ENCODE peak calls at places on chromosomes 6 and 20, in eight cellular contexts. T, Y, A, O, V, I, W and D are unnamed samples.

GRCh38 chr6:133504761-133505160 is 263.6 kb downstream of the EYA4 start:
- DNase-seq in T (no peak), Y (no peak), A (peak; percentile 21), O (no peak), V (peak; percentile 51), I (no peak), W (no peak), D (no peak)

GRCh38 chr6:119096683-119097310 is 18.3 kb upstream of the FAM184A start:
- DNase-seq in T (no peak), Y (peak; percentile 9), A (peak; percentile 76), O (no peak), V (peak; percentile 26), I (no peak), W (no peak), D (no peak)

GRCh38 chr20:52869698-52870288 is 102.4 kb upstream of the TSHZ2 start:
- DNase-seq in T (no peak), Y (no peak), A (no peak), O (no peak), V (no peak), I (no peak), W (no peak), D (no peak)

GRCh38 chr20:40991181-40991889 is 37.3 kb upstream of the TOP1 start:
- DNase-seq in T (no peak), Y (peak; percentile 34), A (no peak), O (no peak), V (no peak), I (no peak), W (peak; percentile 85), D (peak; percentile 82)

GRCh38 chr20:19582782-19583181 is 175.3 kb upstream of the RIN2 start:
- DNase-seq in T (no peak), Y (no peak), A (no peak), O (no peak), V (no peak), I (no peak), W (no peak), D (no peak)

GRCh38 chr6:38477680-38478260 is 162.0 kb downstream of the BTBD9 start:
- DNase-seq in T (no peak), Y (no peak), A (no peak), O (no peak), V (peak; percentile 22), I (no peak), W (no peak), D (no peak)

GRCh38 chr6:12160350-12160749 is 129.8 kb upstream of the EDN1 start:
- DNase-seq in T (no peak), Y (peak; percentile 83), A (no peak), O (no peak), V (peak; percentile 65), I (no peak), W (no peak), D (no peak)

GRCh38 chr6:33763483-33763882 is 16.8 kb upstream of the IP6K3 start:
- DNase-seq in T (no peak), Y (no peak), A (no peak), O (no peak), V (no peak), I (no peak), W (no peak), D (no peak)

GRCh38 chr6:167420858-167421766 is 96.2 kb downstream of the TTLL2 start:
- DNase-seq in T (no peak), Y (no peak), A (no peak), O (peak; percentile 50), V (no peak), I (no peak), W (no peak), D (peak; percentile 45)

GRCh38 chr6:63452117-63452516 is 120.2 kb upstream of the LOC128125822 start:
- DNase-seq in T (no peak), Y (peak; percentile 14), A (no peak), O (no peak), V (no peak), I (no peak), W (no peak), D (no peak)

GRCh38 chr6:161393839-161394364 is 120.0 kb upstream of the AGPAT4 start:
- DNase-seq in T (peak; percentile 67), Y (peak; percentile 93), A (no peak), O (no peak), V (peak; percentile 91), I (peak; percentile 65), W (peak; percentile 24), D (peak; percentile 78)

GRCh38 chr6:112833546-112834215 is 486.6 kb downstream of the RFPL4B start:
- DNase-seq in T (no peak), Y (peak; percentile 10), A (no peak), O (no peak), V (peak; percentile 7), I (no peak), W (no peak), D (no peak)

GRCh38 chr6:167662104-167662880 is 164.4 kb upstream of the AFDN start:
- DNase-seq in T (no peak), Y (no peak), A (no peak), O (no peak), V (no peak), I (no peak), W (no peak), D (no peak)

GRCh38 chr6:170423030-170423429 is 116.5 kb downstream of the FAM120B start:
- DNase-seq in T (no peak), Y (no peak), A (no peak), O (peak; percentile 74), V (no peak), I (no peak), W (no peak), D (peak; percentile 60)

GRCh38 chr6:112802154-112802553 is 455.0 kb downstream of the RFPL4B start:
- DNase-seq in T (no peak), Y (peak; percentile 80), A (no peak), O (no peak), V (peak; percentile 88), I (no peak), W (no peak), D (no peak)

GRCh38 chr6:160299559-160299958 is 40.9 kb upstream of the SLC22A2 start:
- DNase-seq in T (no peak), Y (no peak), A (no peak), O (no peak), V (no peak), I (no peak), W (no peak), D (no peak)

GRCh38 chr6:164185342-164185920 is 770.9 kb downstream of the QKI start:
- DNase-seq in T (no peak), Y (no peak), A (no peak), O (no peak), V (no peak), I (no peak), W (no peak), D (no peak)

GRCh38 chr20:53934421-53935352 is 135.7 kb downstream of the BCAS1 start:
- DNase-seq in T (no peak), Y (peak; percentile 96), A (no peak), O (no peak), V (peak; percentile 79), I (no peak), W (no peak), D (peak; percentile 40)

GRCh38 chr6:69424581-69424980 is 372.2 kb downstream of the LMBRD1 start:
- DNase-seq in T (no peak), Y (no peak), A (no peak), O (no peak), V (no peak), I (no peak), W (no peak), D (no peak)

GRCh38 chr6:170388113-170388512 is 81.6 kb downstream of the FAM120B start:
- DNase-seq in T (no peak), Y (peak; percentile 91), A (no peak), O (no peak), V (peak; percentile 27), I (no peak), W (no peak), D (no peak)

GRCh38 chr6:161079566-161080262 is 88.1 kb downstream of the MAP3K4 start:
- DNase-seq in T (no peak), Y (peak; percentile 90), A (no peak), O (no peak), V (peak; percentile 84), I (peak; percentile 43), W (no peak), D (no peak)

GRCh38 chr6:125037826-125038225 is 75.6 kb downstream of the RNF217 start:
- DNase-seq in T (no peak), Y (no peak), A (no peak), O (no peak), V (no peak), I (no peak), W (no peak), D (no peak)

GRCh38 chr20:12098411-12098810 is 180.7 kb downstream of the BTBD3 start:
- DNase-seq in T (no peak), Y (no peak), A (no peak), O (no peak), V (no peak), I (no peak), W (no peak), D (no peak)

GRCh38 chr6:158464483-158464882 is 95.4 kb upstream of the TMEM181 start:
- DNase-seq in T (no peak), Y (no peak), A (no peak), O (no peak), V (no peak), I (no peak), W (no peak), D (no peak)

GRCh38 chr6:38100380-38100779 is 280.9 kb downstream of the ZFAND3 start:
- DNase-seq in T (no peak), Y (no peak), A (no peak), O (no peak), V (no peak), I (no peak), W (no peak), D (peak; percentile 42)

GRCh38 chr6:149425754-149426153 is 25.7 kb downstream of the SUMO4 start:
- DNase-seq in T (no peak), Y (no peak), A (no peak), O (no peak), V (no peak), I (no peak), W (no peak), D (no peak)

GRCh38 chr6:121885399-121886152 is 450.1 kb downstream of the GJA1 start:
- DNase-seq in T (no peak), Y (peak; percentile 89), A (no peak), O (no peak), V (no peak), I (no peak), W (no peak), D (no peak)

GRCh38 chr6:43740961-43741764 is 28.8 kb upstream of the VEGFA start:
- DNase-seq in T (no peak), Y (no peak), A (no peak), O (peak; percentile 49), V (no peak), I (no peak), W (no peak), D (no peak)

GRCh38 chr6:112241820-112242443 is 12.4 kb downstream of the LAMA4 start:
- DNase-seq in T (no peak), Y (no peak), A (no peak), O (no peak), V (no peak), I (no peak), W (no peak), D (no peak)

GRCh38 chr6:20259316-20260049 is 47.2 kb upstream of the MBOAT1 start:
- DNase-seq in T (no peak), Y (no peak), A (no peak), O (no peak), V (no peak), I (no peak), W (no peak), D (no peak)

GRCh38 chr6:46888578-46888977 is 33.2 kb downstream of the ADGRF5 start:
- DNase-seq in T (no peak), Y (no peak), A (no peak), O (no peak), V (no peak), I (no peak), W (no peak), D (no peak)

GRCh38 chr6:40183902-40184301 is 249.6 kb upstream of the MOCS1 start:
- DNase-seq in T (no peak), Y (no peak), A (no peak), O (peak; percentile 55), V (no peak), I (no peak), W (no peak), D (no peak)

GRCh38 chr6:52639493-52639892 is 31.4 kb upstream of the TMEM14A start:
- DNase-seq in T (no peak), Y (no peak), A (no peak), O (no peak), V (no peak), I (no peak), W (no peak), D (no peak)

GRCh38 chr6:5083813-5084191 is 1.3 kb upstream of the PPP1R3G start:
- DNase-seq in T (no peak), Y (no peak), A (no peak), O (no peak), V (no peak), I (no peak), W (no peak), D (no peak)